ENCODE peak calls at places on chromosome 16, in five cellular contexts. F is stomach, V is right lobe of liver, P is adrenal gland, E is testis. J is an unnamed sample.

GRCh38 chr16:57479422-57480126 is 6.7 kb downstream of the DOK4 start:
- DNase-seq in P (no peak), F (peak), V (no peak), E (no peak), J (no peak)

GRCh38 chr16:2498531-2499253 is 15.1 kb upstream of the ATP6V0C start:
- DNase-seq in F (peak), E (no peak), P (no peak), V (peak), J (peak)

GRCh38 chr16:2295056-2295798 is 27.3 kb upstream of the RNPS1 start:
- DNase-seq in V (no peak), E (no peak), P (no peak), F (no peak), J (no peak)

GRCh38 chr16:1993731-1994131 is 4.0 kb downstream of the SYNGR3 start:
- DNase-seq in V (peak), E (no peak), P (no peak), F (no peak), J (no peak)

GRCh38 chr16:51508813-51509212 is 357.7 kb upstream of the SALL1 start:
- DNase-seq in P (no peak), V (no peak), F (no peak), E (no peak), J (no peak)

GRCh38 chr16:67216612-67217490 is 10.1 kb upstream of the TMEM208 start:
- DNase-seq in V (no peak), F (peak), P (peak), E (no peak), J (peak)

GRCh38 chr16:70430667-70431536 is 8.0 kb downstream of the ST3GAL2 start:
- DNase-seq in V (no peak), E (no peak), F (no peak), P (no peak), J (no peak)

GRCh38 chr16:82655315-82655714 is 28.5 kb downstream of the CDH13 start:
- DNase-seq in E (no peak), F (peak), V (no peak), P (no peak), J (peak)

GRCh38 chr16:14418795-14419225 is 211.2 kb downstream of the PARN start:
- DNase-seq in V (no peak), E (peak), F (peak), P (peak), J (peak)

GRCh38 chr16:46974352-46974751 is 878 bp upstream of the DNAJA2 start:
- DNase-seq in V (no peak), E (no peak), F (no peak), P (no peak), J (no peak)

DNA sequence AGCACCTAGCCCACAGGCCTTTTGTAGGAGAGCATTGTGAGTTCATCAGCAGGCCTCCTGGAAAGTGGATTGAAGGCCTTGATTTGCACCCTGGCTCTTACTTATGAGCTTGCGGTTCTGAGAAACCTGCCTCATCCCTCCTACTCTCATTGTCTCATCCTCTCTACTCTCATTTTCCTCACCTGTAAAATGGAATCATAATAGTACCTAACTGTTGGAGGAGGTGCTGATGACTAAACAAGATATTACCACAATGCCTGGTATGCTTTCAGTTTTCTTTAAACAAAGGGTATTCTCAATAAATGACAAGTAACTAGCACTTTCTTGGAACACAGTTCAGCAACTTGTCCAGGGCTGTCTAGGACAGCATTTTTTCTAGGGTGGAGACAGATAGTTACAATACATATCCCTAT is 243.1 kb upstream of the MAF start:
- DNase-seq in E (no peak), F (no peak), V (no peak), P (no peak), J (no peak)
- TF ChIP-seq POLR2A in E (no peak), F (no peak), V (no peak), P (no peak), J (no peak)

DNA sequence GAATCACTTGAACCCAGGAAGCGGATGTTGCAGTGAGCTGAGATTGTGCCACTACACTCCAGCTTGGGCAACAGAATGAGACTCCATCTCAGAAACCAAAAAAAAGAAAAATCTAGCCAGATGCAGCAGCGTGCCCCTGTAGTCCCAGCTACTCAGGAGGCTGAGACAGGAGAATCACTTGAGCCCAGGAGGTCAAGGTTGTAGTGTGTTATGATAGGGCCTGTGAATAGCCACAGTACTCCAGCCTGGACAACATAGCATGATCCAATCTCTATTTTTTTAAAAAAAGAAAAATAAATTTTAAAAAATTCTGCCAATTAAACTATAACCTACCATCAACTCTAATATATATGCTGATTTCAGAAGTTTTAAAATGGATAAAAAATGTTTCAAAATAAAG is 15.8 kb downstream of the PHLPP2 start:
- DNase-seq in P (no peak), F (no peak), E (no peak), V (no peak), J (no peak)
- TF ChIP-seq POLR2A in P (no peak), F (no peak), E (no peak), V (no peak), J (no peak)

GRCh38 chr16:55699616-55700015 is 43.8 kb downstream of the SLC6A2 start:
- DNase-seq in F (no peak), V (no peak), P (no peak), E (no peak), J (no peak)

GRCh38 chr16:55700961-55701360 is 45.2 kb downstream of the SLC6A2 start:
- DNase-seq in P (no peak), V (no peak), E (no peak), F (no peak), J (no peak)

GRCh38 chr16:55700067-55700466 is 44.3 kb downstream of the SLC6A2 start:
- DNase-seq in E (no peak), F (no peak), V (no peak), P (no peak), J (no peak)

GRCh38 chr16:55703003-55704001 is 47.5 kb downstream of the SLC6A2 start:
- DNase-seq in P (peak), E (peak), F (no peak), V (no peak), J (peak)

GRCh38 chr16:55701442-55702319 is 45.9 kb downstream of the SLC6A2 start:
- DNase-seq in V (peak), F (peak), P (peak), E (peak), J (peak)
- TF ChIP-seq POLR2A in V (no peak), F (no peak), P (no peak), E (no peak), J (no peak)

GRCh38 chr16:3752984-3753383 is 35.7 kb upstream of the TRAP1 start:
- DNase-seq in P (no peak), F (no peak), V (no peak), E (no peak), J (no peak)

GRCh38 chr16:3755249-3755648 is 37.9 kb upstream of the TRAP1 start:
- DNase-seq in V (no peak), E (no peak), P (no peak), F (no peak), J (no peak)

GRCh38 chr16:3756113-3756512 is 38.8 kb upstream of the TRAP1 start:
- DNase-seq in E (no peak), V (no peak), F (no peak), P (no peak), J (no peak)

GRCh38 chr16:3754772-3755171 is 37.4 kb upstream of the TRAP1 start:
- DNase-seq in P (no peak), V (no peak), F (no peak), E (no peak), J (no peak)

GRCh38 chr16:3754304-3754703 is 37.0 kb upstream of the TRAP1 start:
- DNase-seq in E (no peak), P (no peak), F (no peak), V (no peak), J (no peak)
- TF ChIP-seq POLR2A in E (no peak), P (no peak), F (no peak), V (no peak), J (no peak)

DNA sequence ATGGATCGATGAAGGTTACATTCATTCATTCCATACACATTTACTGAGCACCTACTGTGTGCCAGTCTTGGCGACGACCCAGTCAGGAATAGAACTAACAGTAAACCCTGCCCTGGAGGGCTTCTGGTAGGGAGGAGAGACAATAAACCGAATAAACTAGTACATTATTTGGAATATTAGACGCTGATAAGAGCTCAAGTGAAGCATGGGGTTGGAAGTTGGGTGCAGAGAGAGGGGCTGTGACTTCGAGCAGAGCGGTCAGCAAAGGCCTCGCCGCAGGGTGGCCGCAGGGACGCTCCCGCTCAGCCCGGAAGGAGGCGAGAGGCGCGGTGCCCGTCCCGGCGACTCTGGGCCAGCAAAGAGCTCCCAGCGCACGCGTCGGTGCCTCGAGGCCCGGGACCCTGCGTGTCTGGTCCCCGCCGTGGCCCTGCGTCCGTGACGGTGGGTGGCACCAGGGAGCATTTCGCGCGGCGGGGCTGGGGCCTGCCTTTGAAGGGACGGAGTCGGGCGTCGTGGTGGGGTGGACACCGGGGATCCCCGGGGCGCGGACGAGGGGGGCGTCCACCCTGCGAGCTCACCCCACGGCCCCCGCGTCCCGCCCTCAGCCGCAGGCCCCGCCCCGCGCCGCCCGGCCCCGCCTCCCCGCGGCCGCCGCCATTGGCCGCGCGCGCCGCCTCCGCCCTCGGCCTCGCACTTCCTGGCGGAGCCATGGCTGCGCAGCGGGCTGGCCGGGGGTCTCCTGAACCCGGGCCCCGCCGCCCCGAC is at the start of gene KLHL36:
- DNase-seq in F (peak), E (peak), P (peak), V (peak), J (peak)
- TF ChIP-seq POLR2A in F (no peak), E (no peak), P (no peak), V (no peak), J (peak)

GRCh38 chr16:30351586-30352419 is 3.3 kb downstream of the CD2BP2 start:
- DNase-seq in E (peak), V (peak), F (peak), P (peak), J (peak)
- TF ChIP-seq POLR2A in E (no peak), V (peak), F (no peak), P (peak), J (no peak)

GRCh38 chr16:50229149-50229726 is 37.1 kb upstream of the ADCY7 start:
- DNase-seq in F (no peak), V (no peak), E (no peak), P (no peak), J (no peak)
- TF ChIP-seq POLR2A in F (no peak), V (no peak), E (no peak), P (no peak), J (no peak)

DNA sequence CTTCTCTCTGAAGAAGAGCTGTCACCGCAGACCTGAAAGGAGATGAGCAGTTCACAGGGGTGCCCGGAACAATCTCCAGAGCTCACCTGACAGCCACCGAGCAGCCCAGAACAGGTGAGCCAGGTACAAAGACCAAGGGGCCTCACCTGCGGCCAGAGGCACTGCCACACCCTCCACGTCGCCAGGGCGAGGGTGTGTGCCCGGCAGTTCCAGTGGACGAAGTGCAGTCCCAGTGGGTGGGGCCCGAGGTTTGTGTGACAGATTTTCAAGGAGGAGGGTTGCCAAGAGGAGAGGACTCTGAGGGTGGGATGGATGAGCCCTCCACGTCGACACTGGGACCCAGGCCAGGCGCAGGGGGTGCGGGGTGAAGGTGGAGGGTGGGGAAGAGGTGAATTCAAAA is 61.7 kb downstream of the SMPD3 start:
- DNase-seq in P (no peak), E (no peak), V (peak), F (peak), J (no peak)
- TF ChIP-seq POLR2A in P (no peak), E (no peak), V (no peak), F (no peak), J (no peak)

DNA sequence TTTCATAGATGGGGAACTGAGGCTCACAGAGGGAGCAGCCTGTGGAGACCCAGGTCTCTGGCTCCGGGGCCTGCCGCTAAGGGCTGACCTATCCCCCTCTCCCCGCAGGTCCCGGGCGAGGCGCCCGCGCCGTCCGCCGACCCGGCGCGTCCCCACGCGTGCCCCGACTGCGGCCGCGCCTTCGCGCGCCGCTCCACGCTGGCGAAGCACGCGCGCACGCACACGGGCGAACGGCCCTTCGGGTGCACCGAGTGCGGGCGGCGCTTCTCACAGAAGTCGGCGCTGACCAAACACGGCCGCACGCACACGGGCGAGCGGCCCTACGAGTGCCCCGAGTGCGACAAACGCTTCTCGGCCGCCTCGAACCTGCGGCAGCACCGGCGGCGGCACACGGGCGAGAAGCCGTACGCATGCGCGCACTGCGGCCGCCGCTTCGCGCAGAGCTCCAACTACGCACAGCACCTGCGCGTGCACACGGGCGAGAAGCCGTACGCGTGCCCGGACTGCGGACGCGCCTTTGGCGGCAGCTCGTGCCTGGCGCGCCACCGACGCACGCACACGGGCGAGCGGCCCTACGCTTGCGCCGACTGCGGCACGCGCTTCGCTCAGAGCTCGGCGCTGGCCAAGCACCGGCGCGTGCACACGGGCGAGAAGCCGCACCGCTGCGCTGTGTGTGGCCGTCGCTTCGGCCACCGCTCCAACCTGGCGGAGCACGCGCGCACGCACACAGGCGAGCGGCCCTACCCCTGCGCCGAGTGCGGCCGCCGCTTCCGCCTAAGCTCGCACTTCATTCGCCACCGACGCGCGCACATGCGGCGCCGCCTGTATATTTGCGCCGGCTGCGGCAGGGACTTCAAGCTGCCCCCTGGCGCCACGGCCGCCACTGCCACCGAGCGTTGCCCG is 10.3 kb downstream of the ZNF771 start:
- DNase-seq in V (peak), E (peak), F (peak), P (peak), J (peak)
- TF ChIP-seq POLR2A in V (peak), E (no peak), F (no peak), P (peak), J (peak)